ENCODE peak calls at places on chromosomes 13 and 19, in seven cellular contexts. One of them, this sample, is unnamed.

GRCh38 chr19:48967346-48968178 is 2.5 kb downstream of the FTL start:
- DNase-seq in adrenal gland: no peak
- DNase-seq in coronary artery: no peak
- DNase-seq in SJSA1: peak; percentile 31
- DNase-seq in astrocyte: peak; percentile 42
- DNase-seq in CD4-positive, CD25-positive, alpha-beta regulatory T cell: no peak
- DNase-seq in upper lobe of right lung: peak; percentile 77
- DNase-seq in this sample: no peak

GRCh38 chr19:33727331-33728028 is 69.2 kb upstream of the KCTD15 start:
- DNase-seq in adrenal gland: no peak
- DNase-seq in coronary artery: no peak
- DNase-seq in SJSA1: no peak
- DNase-seq in astrocyte: no peak
- DNase-seq in CD4-positive, CD25-positive, alpha-beta regulatory T cell: no peak
- DNase-seq in upper lobe of right lung: peak; percentile 45
- DNase-seq in this sample: no peak

GRCh38 chr13:35309711-35310110 is 166.8 kb downstream of the MAB21L1 start:
- DNase-seq in adrenal gland: no peak
- DNase-seq in coronary artery: no peak
- DNase-seq in SJSA1: no peak
- DNase-seq in astrocyte: no peak
- DNase-seq in CD4-positive, CD25-positive, alpha-beta regulatory T cell: no peak
- DNase-seq in upper lobe of right lung: no peak
- DNase-seq in this sample: no peak

GRCh38 chr13:37616131-37616530 is 17.6 kb upstream of the POSTN start:
- DNase-seq in adrenal gland: no peak
- DNase-seq in coronary artery: no peak
- DNase-seq in SJSA1: peak; percentile 42
- DNase-seq in astrocyte: peak; percentile 25
- DNase-seq in CD4-positive, CD25-positive, alpha-beta regulatory T cell: no peak
- DNase-seq in upper lobe of right lung: no peak
- DNase-seq in this sample: no peak

GRCh38 chr19:56732974-56733373 is 61.4 kb upstream of the ZNF835 start:
- DNase-seq in adrenal gland: no peak
- DNase-seq in coronary artery: no peak
- DNase-seq in SJSA1: no peak
- DNase-seq in astrocyte: no peak
- DNase-seq in CD4-positive, CD25-positive, alpha-beta regulatory T cell: no peak
- DNase-seq in upper lobe of right lung: no peak
- DNase-seq in this sample: no peak

GRCh38 chr13:27273658-27274425 is 3.2 kb downstream of the RASL11A start:
- DNase-seq in adrenal gland: no peak
- DNase-seq in coronary artery: no peak
- DNase-seq in SJSA1: no peak
- DNase-seq in astrocyte: peak; percentile 55
- DNase-seq in CD4-positive, CD25-positive, alpha-beta regulatory T cell: no peak
- DNase-seq in upper lobe of right lung: no peak
- DNase-seq in this sample: no peak

GRCh38 chr19:49594157-49595005 is 3.4 kb downstream of the PRR12 start:
- DNase-seq in adrenal gland: no peak
- DNase-seq in coronary artery: no peak
- DNase-seq in SJSA1: no peak
- DNase-seq in astrocyte: no peak
- DNase-seq in CD4-positive, CD25-positive, alpha-beta regulatory T cell: no peak
- DNase-seq in upper lobe of right lung: peak; percentile 64
- DNase-seq in this sample: no peak

GRCh38 chr13:38763446-38764381 is 76.8 kb downstream of the FREM2 start:
- DNase-seq in adrenal gland: peak; percentile 28
- DNase-seq in coronary artery: no peak
- DNase-seq in SJSA1: peak; percentile 4
- DNase-seq in astrocyte: peak; percentile 29
- DNase-seq in CD4-positive, CD25-positive, alpha-beta regulatory T cell: no peak
- DNase-seq in upper lobe of right lung: no peak
- DNase-seq in this sample: no peak

GRCh38 chr13:25886438-25887214 is 165.2 kb downstream of the SHISA2 start:
- DNase-seq in adrenal gland: no peak
- DNase-seq in coronary artery: no peak
- DNase-seq in SJSA1: peak; percentile 58
- DNase-seq in astrocyte: peak; percentile 90
- DNase-seq in CD4-positive, CD25-positive, alpha-beta regulatory T cell: no peak
- DNase-seq in upper lobe of right lung: no peak
- DNase-seq in this sample: no peak

GRCh38 chr13:55653497-55653896 is 1487.2 kb upstream of the PRR20A start:
- DNase-seq in adrenal gland: no peak
- DNase-seq in coronary artery: no peak
- DNase-seq in SJSA1: no peak
- DNase-seq in astrocyte: no peak
- DNase-seq in CD4-positive, CD25-positive, alpha-beta regulatory T cell: no peak
- DNase-seq in upper lobe of right lung: no peak
- DNase-seq in this sample: no peak

GRCh38 chr19:56866563-56866962 is 26.0 kb upstream of the PEG3 start:
- DNase-seq in adrenal gland: peak; percentile 36
- DNase-seq in coronary artery: no peak
- DNase-seq in SJSA1: no peak
- DNase-seq in astrocyte: no peak
- DNase-seq in CD4-positive, CD25-positive, alpha-beta regulatory T cell: no peak
- DNase-seq in upper lobe of right lung: no peak
- DNase-seq in this sample: no peak

GRCh38 chr13:40469581-40470282 is 196.7 kb downstream of the FOXO1 start:
- DNase-seq in adrenal gland: no peak
- DNase-seq in coronary artery: no peak
- DNase-seq in SJSA1: no peak
- DNase-seq in astrocyte: peak; percentile 36
- DNase-seq in CD4-positive, CD25-positive, alpha-beta regulatory T cell: no peak
- DNase-seq in upper lobe of right lung: no peak
- DNase-seq in this sample: no peak
- H3K27ac ChIP-seq in adrenal gland: no peak overlapping the region
- H3K27ac ChIP-seq in coronary artery: peak overlapping the region; percentile 84
- H3K27ac ChIP-seq in SJSA1: no peak overlapping the region
- H3K27ac ChIP-seq in astrocyte: no peak overlapping the region
- H3K27ac ChIP-seq in CD4-positive, CD25-positive, alpha-beta regulatory T cell: no peak overlapping the region
- H3K27ac ChIP-seq in upper lobe of right lung: no peak overlapping the region
- H3K27ac ChIP-seq in this sample: no peak overlapping the region

DNA sequence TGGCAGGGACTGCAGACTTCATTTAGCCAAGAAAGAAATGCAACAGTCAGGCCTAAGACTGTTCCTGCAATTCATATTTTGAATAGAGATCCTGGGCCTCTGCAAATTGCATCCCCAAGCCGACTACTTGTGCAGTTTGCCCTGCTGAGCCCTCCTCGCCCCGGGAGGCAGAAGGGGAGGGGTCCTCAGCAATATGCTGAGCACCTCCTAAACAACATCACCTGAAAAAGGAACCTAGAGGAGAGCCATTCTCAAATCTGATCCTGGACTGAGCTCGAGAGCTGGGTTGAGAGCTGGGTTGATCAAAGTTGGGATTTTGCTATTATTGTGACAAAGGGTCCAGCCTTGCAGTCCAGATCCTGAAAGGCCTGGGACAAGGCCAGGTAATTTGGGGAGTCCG is 129.8 kb downstream of the STK24 start:
- DNase-seq in adrenal gland: no peak
- DNase-seq in coronary artery: no peak
- DNase-seq in SJSA1: no peak
- DNase-seq in astrocyte: no peak
- DNase-seq in CD4-positive, CD25-positive, alpha-beta regulatory T cell: no peak
- DNase-seq in upper lobe of right lung: peak; percentile 34
- DNase-seq in this sample: no peak
- H3K27ac ChIP-seq in adrenal gland: no peak overlapping the region
- H3K27ac ChIP-seq in coronary artery: no peak overlapping the region
- H3K27ac ChIP-seq in SJSA1: no peak overlapping the region
- H3K27ac ChIP-seq in astrocyte: no peak overlapping the region
- H3K27ac ChIP-seq in CD4-positive, CD25-positive, alpha-beta regulatory T cell: no peak overlapping the region
- H3K27ac ChIP-seq in upper lobe of right lung: no peak overlapping the region
- H3K27ac ChIP-seq in this sample: no peak overlapping the region

GRCh38 chr13:40438022-40438692 is 228.3 kb downstream of the FOXO1 start:
- DNase-seq in adrenal gland: no peak
- DNase-seq in coronary artery: no peak
- DNase-seq in SJSA1: no peak
- DNase-seq in astrocyte: no peak
- DNase-seq in CD4-positive, CD25-positive, alpha-beta regulatory T cell: no peak
- DNase-seq in upper lobe of right lung: no peak
- DNase-seq in this sample: no peak

GRCh38 chr13:40438999-40439797 is 227.2 kb downstream of the FOXO1 start:
- DNase-seq in adrenal gland: no peak
- DNase-seq in coronary artery: no peak
- DNase-seq in SJSA1: peak; percentile 30
- DNase-seq in astrocyte: peak; percentile 20
- DNase-seq in CD4-positive, CD25-positive, alpha-beta regulatory T cell: peak; percentile 15
- DNase-seq in upper lobe of right lung: no peak
- DNase-seq in this sample: no peak

GRCh38 chr13:40440990-40441820 is 225.2 kb downstream of the FOXO1 start:
- DNase-seq in adrenal gland: peak; percentile 88
- DNase-seq in coronary artery: peak; percentile 87
- DNase-seq in SJSA1: no peak
- DNase-seq in astrocyte: peak; percentile 29
- DNase-seq in CD4-positive, CD25-positive, alpha-beta regulatory T cell: no peak
- DNase-seq in upper lobe of right lung: peak; percentile 69
- DNase-seq in this sample: no peak

GRCh38 chr13:40442191-40442590 is 224.2 kb downstream of the FOXO1 start:
- DNase-seq in adrenal gland: no peak
- DNase-seq in coronary artery: no peak
- DNase-seq in SJSA1: no peak
- DNase-seq in astrocyte: no peak
- DNase-seq in CD4-positive, CD25-positive, alpha-beta regulatory T cell: no peak
- DNase-seq in upper lobe of right lung: no peak
- DNase-seq in this sample: no peak

DNA sequence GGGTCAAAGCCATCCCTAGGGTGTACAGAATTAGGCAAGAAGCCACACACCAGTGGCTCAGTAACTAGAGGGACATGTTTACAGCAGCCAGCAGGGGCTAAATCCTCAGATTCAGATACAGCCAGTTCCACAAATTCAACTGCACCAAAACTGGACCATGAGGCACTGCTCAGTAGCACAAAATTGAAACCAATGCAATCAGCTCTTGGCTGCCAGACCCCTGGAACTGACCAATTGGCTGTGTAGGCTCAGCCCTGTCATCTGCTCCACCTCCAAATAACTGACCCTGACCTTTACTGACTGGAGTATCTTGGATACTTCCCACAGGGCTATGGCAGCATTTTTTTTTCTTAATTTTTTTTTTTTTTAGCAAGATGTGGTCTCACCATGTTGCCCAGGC is 226.5 kb downstream of the FOXO1 start:
- DNase-seq in adrenal gland: no peak
- DNase-seq in coronary artery: no peak
- DNase-seq in SJSA1: no peak
- DNase-seq in astrocyte: no peak
- DNase-seq in CD4-positive, CD25-positive, alpha-beta regulatory T cell: no peak
- DNase-seq in upper lobe of right lung: no peak
- DNase-seq in this sample: no peak
- H3K27ac ChIP-seq in adrenal gland: no peak overlapping the region
- H3K27ac ChIP-seq in coronary artery: peak overlapping the region; percentile 73
- H3K27ac ChIP-seq in SJSA1: no peak overlapping the region
- H3K27ac ChIP-seq in astrocyte: no peak overlapping the region
- H3K27ac ChIP-seq in CD4-positive, CD25-positive, alpha-beta regulatory T cell: no peak overlapping the region
- H3K27ac ChIP-seq in upper lobe of right lung: peak overlapping the region; percentile 78
- H3K27ac ChIP-seq in this sample: no peak overlapping the region

DNA sequence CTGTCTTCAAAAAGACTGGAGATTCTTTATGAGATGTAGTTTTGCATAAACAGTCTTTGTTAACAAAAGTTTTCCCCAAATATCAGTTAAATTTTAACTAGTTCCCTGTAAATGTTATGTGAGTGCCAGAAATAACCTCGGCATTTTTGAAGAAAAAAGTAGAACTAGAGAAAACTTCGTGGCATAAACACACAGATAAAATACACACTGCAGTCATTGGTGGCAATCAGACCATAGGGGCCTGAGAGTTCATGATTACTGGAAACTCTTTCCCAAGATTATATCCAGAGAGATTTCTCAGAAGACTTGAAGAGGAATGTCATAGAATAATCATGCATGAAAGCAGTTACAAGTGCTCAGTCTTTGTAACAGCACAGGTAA is 190.0 kb downstream of the MZT1 start:
- DNase-seq in adrenal gland: no peak
- DNase-seq in coronary artery: no peak
- DNase-seq in SJSA1: no peak
- DNase-seq in astrocyte: no peak
- DNase-seq in CD4-positive, CD25-positive, alpha-beta regulatory T cell: no peak
- DNase-seq in upper lobe of right lung: no peak
- DNase-seq in this sample: no peak
- H3K27ac ChIP-seq in adrenal gland: no peak overlapping the region
- H3K27ac ChIP-seq in coronary artery: no peak overlapping the region
- H3K27ac ChIP-seq in SJSA1: no peak overlapping the region
- H3K27ac ChIP-seq in astrocyte: no peak overlapping the region
- H3K27ac ChIP-seq in CD4-positive, CD25-positive, alpha-beta regulatory T cell: no peak overlapping the region
- H3K27ac ChIP-seq in upper lobe of right lung: no peak overlapping the region
- H3K27ac ChIP-seq in this sample: no peak overlapping the region

DNA sequence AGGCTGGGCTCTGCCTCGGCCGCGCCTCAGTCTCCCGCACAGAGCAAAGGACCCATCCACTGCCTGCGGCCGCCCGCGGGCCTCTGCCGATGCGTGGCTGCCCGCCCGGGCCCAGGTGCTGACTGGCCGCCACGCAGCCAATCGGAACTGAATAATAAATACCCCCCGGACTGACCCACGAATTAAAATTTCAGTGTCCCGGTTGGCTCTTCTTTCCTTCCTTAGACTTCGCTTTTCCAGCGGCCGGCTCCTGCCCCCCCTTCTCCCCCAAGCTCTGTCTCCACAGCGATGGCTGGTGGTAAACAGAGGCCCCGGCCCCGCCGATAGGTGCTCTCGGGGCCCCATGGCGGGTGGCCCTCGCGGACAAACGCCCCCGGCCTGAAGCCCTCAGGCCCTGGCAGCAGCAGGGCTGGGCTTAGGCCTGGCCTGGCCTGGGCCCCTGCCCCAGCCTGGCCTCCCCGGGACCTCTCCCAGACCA is 2.6 kb downstream of the ZBTB7A start:
- DNase-seq in adrenal gland: peak; percentile 52
- DNase-seq in coronary artery: no peak
- DNase-seq in SJSA1: no peak
- DNase-seq in astrocyte: no peak
- DNase-seq in CD4-positive, CD25-positive, alpha-beta regulatory T cell: no peak
- DNase-seq in upper lobe of right lung: no peak
- DNase-seq in this sample: no peak
- H3K27ac ChIP-seq in adrenal gland: peak overlapping the region; percentile 69
- H3K27ac ChIP-seq in coronary artery: peak overlapping the region; percentile 95
- H3K27ac ChIP-seq in SJSA1: peak overlapping the region; percentile 84
- H3K27ac ChIP-seq in astrocyte: peak overlapping the region; percentile 75
- H3K27ac ChIP-seq in CD4-positive, CD25-positive, alpha-beta regulatory T cell: peak overlapping the region; percentile 83
- H3K27ac ChIP-seq in upper lobe of right lung: peak overlapping the region; percentile 94
- H3K27ac ChIP-seq in this sample: peak overlapping the region; percentile 80

DNA sequence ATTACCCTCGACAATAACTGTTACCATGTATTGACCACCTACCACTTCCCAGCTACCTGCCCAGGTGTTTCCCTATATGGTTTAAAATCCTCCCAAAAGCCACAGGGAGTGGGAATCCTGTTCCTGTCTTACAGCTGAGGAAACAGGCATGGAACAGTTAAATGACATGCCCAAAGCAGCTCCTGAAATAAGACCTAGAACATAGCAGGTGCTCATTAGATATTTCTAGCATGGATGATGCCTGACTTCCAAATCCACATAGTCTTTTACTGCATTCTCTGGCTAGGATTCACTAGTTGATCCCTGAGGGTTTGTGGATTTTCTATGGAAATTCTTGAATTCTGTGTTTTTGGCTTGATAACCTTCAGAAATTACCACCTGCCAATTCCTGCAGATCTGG is 13.0 kb downstream of the KCNN4 start:
- DNase-seq in adrenal gland: no peak
- DNase-seq in coronary artery: no peak
- DNase-seq in SJSA1: no peak
- DNase-seq in astrocyte: no peak
- DNase-seq in CD4-positive, CD25-positive, alpha-beta regulatory T cell: no peak
- DNase-seq in upper lobe of right lung: no peak
- DNase-seq in this sample: no peak
- H3K27ac ChIP-seq in adrenal gland: no peak overlapping the region
- H3K27ac ChIP-seq in coronary artery: no peak overlapping the region
- H3K27ac ChIP-seq in SJSA1: no peak overlapping the region
- H3K27ac ChIP-seq in astrocyte: no peak overlapping the region
- H3K27ac ChIP-seq in CD4-positive, CD25-positive, alpha-beta regulatory T cell: peak overlapping the region; percentile 26
- H3K27ac ChIP-seq in upper lobe of right lung: no peak overlapping the region
- H3K27ac ChIP-seq in this sample: no peak overlapping the region

This sample was measured in CD4-positive, alpha-beta T cell.